ENCODE peak calls at places on chromosomes 1 and 21, in nine cellular contexts. M is retinal pigment epithelial cell, T is A549, U is AG04450, Z is pancreas, B is Peyer's patch, W is cardiac muscle cell, I is body of pancreas, Y is fibroblast of pulmonary artery. O is an unnamed sample.

GRCh38 chr21:16592399-16592798 is 862.6 kb downstream of the USP25 start:
- DNase-seq in M (no peak), T (no peak), U (no peak), Z (no peak), B (no peak), W (no peak), I (no peak), Y (no peak), O (no peak)

GRCh38 chr1:182786223-182787001 is 3.2 kb upstream of the NPL start:
- DNase-seq in M (no peak), T (peak), U (peak), Z (peak), B (peak), W (peak), I (peak), Y (peak), O (no peak)

GRCh38 chr1:6459850-6460265 is 6.1 kb downstream of the TNFRSF25 start:
- DNase-seq in M (no peak), T (no peak), U (no peak), Z (no peak), B (peak), W (no peak), I (no peak), Y (no peak), O (no peak)

GRCh38 chr1:11650331-11650991 is 3.8 kb downstream of the FBXO2 start:
- DNase-seq in M (peak), T (peak), U (peak), Z (peak), B (peak), W (peak), I (peak), Y (peak), O (peak)

GRCh38 chr21:44402323-44403105 is 49.1 kb downstream of the TRPM2 start:
- DNase-seq in M (no peak), T (no peak), U (no peak), Z (no peak), B (no peak), W (no peak), I (no peak), Y (no peak), O (no peak)

GRCh38 chr1:96520542-96520941 is 201.0 kb upstream of the PTBP2 start:
- DNase-seq in M (no peak), T (no peak), U (no peak), Z (no peak), B (no peak), W (peak), I (no peak), Y (peak), O (no peak)

GRCh38 chr1:223504741-223505140 is 111.5 kb downstream of the CCDC185 start:
- DNase-seq in M (peak), T (no peak), U (peak), Z (peak), B (no peak), W (peak), I (peak), Y (peak), O (no peak)

GRCh38 chr1:159802060-159802459 is at the start of gene FCRL6:
- DNase-seq in M (no peak), T (no peak), U (no peak), Z (no peak), B (no peak), W (no peak), I (no peak), Y (no peak), O (no peak)

GRCh38 chr1:86339014-86339413 is 57.1 kb downstream of the ODF2L start:
- DNase-seq in M (no peak), T (no peak), U (no peak), Z (no peak), B (no peak), W (no peak), I (no peak), Y (no peak), O (no peak)

GRCh38 chr1:156259805-156260204 is 11.9 kb upstream of the PAQR6 start:
- DNase-seq in M (no peak), T (no peak), U (no peak), Z (no peak), B (no peak), W (peak), I (no peak), Y (no peak), O (no peak)
- TF ChIP-seq CTCF in M (peak), T (peak), U (peak), Z (no peak), B (no peak), W (peak), I (no peak), Y (peak), O (no peak)

GRCh38 chr1:3482590-3482899 is 28.1 kb downstream of the ARHGEF16 start:
- DNase-seq in M (no peak), T (peak), U (no peak), Z (no peak), B (no peak), W (no peak), I (no peak), Y (no peak), O (no peak)
- TF ChIP-seq CTCF in M (peak), T (no peak), U (peak), Z (no peak), B (peak), W (no peak), I (no peak), Y (no peak), O (no peak)

DNA sequence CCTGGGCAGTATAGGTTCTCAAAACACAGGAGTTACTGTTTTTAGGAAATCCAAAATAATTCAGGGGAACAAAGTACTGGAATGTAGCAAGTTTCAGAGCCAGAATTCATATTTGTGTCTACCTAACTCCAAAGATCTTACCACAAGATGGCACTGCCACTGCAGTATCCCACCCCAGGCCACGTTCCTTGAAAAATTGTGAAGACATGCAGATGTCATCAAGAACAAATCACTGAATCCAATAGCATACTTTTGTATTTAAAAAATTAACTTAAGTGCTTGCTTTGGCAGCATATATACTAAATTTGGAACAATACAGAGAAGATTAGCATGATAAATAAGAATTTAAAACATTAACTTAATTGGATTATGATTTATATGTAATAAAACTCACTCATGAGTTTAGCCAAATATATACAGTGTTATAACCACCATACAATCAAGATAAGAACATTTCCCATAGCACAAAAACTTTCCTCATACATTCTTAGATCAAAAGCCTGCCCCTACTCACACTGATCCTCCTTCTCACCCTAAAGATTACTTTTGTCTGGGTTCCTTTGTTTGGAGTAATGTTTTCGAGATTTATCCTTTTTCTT is 209.9 kb downstream of the FAF1 start:
- DNase-seq in M (no peak), T (peak), U (no peak), Z (no peak), B (no peak), W (peak), I (no peak), Y (peak), O (no peak)
- TF ChIP-seq CTCF in M (peak), T (peak), U (peak), Z (no peak), B (peak), W (peak), I (peak), Y (peak), O (no peak)

GRCh38 chr1:216670118-216670870 is 52.9 kb downstream of the ESRRG start:
- DNase-seq in M (peak), T (peak), U (no peak), Z (no peak), B (no peak), W (peak), I (no peak), Y (peak), O (no peak)
- TF ChIP-seq CTCF in M (peak), T (no peak), U (no peak), Z (no peak), B (no peak), W (no peak), I (no peak), Y (no peak), O (no peak)

GRCh38 chr1:241142493-241142892 is 214.5 kb downstream of the RGS7 start:
- DNase-seq in M (no peak), T (no peak), U (no peak), Z (no peak), B (no peak), W (no peak), I (no peak), Y (no peak), O (no peak)

GRCh38 chr1:241140670-241141069 is 216.3 kb downstream of the RGS7 start:
- DNase-seq in M (no peak), T (no peak), U (no peak), Z (no peak), B (no peak), W (no peak), I (no peak), Y (no peak), O (no peak)

GRCh38 chr1:241136401-241136800 is 220.6 kb downstream of the RGS7 start:
- DNase-seq in M (no peak), T (no peak), U (no peak), Z (no peak), B (no peak), W (no peak), I (no peak), Y (no peak), O (no peak)

GRCh38 chr1:241138248-241138647 is 218.8 kb downstream of the RGS7 start:
- DNase-seq in M (no peak), T (no peak), U (no peak), Z (no peak), B (no peak), W (no peak), I (no peak), Y (no peak), O (no peak)

DNA sequence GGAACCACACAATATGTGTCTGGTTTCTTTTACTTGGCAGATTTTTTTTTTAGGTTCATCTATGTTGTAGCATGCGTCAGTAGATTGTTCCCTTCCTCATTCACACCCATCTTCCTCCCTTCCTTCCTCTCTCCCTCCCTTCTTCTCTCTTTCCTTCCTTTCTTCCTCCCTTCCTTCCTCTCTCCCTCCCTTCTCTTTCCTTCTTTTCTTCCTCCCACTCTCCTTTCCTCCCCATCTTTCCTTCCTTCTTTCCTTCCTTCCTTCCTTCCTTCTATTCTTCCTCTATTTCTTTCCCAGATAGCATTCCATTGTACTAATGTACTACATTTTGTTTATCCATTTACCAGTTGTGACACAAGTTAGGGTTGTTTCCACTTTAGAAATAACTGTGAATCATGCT is 218.0 kb downstream of the RGS7 start:
- DNase-seq in M (no peak), T (no peak), U (no peak), Z (no peak), B (no peak), W (no peak), I (no peak), Y (no peak), O (no peak)
- TF ChIP-seq CTCF in M (no peak), T (no peak), U (no peak), Z (no peak), B (no peak), W (no peak), I (no peak), Y (no peak), O (no peak)

DNA sequence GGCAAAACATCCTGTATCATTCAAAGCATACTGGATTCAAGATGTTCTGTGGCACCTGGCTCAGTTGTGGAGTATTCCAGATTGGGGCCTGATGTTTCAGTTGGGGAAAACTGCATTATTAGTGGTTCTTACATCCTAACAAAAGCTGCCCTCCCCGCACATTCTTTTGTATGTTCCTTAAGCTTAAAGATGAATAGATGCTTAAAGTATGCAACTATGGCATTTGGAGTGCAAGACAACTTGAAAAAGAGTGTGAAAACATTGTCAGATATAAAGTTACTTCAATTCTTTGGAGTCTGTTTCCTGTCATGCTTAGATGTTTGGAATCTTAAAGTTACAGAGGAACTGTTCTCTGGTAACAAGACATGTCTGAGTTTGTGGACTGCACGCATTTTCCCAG is 7.2 kb downstream of the FPGT start:
- DNase-seq in M (no peak), T (no peak), U (peak), Z (no peak), B (no peak), W (no peak), I (no peak), Y (peak), O (no peak)
- TF ChIP-seq CTCF in M (no peak), T (no peak), U (no peak), Z (no peak), B (no peak), W (no peak), I (no peak), Y (no peak), O (no peak)

GRCh38 chr1:101816262-101816661 is 180.5 kb downstream of the OLFM3 start:
- DNase-seq in M (no peak), T (no peak), U (no peak), Z (no peak), B (no peak), W (no peak), I (no peak), Y (no peak), O (no peak)

GRCh38 chr1:101820080-101820479 is 176.6 kb downstream of the OLFM3 start:
- DNase-seq in M (peak), T (no peak), U (no peak), Z (peak), B (no peak), W (peak), I (peak), Y (peak), O (no peak)
- TF ChIP-seq CTCF in M (peak), T (peak), U (peak), Z (peak), B (peak), W (peak), I (peak), Y (peak), O (no peak)

DNA sequence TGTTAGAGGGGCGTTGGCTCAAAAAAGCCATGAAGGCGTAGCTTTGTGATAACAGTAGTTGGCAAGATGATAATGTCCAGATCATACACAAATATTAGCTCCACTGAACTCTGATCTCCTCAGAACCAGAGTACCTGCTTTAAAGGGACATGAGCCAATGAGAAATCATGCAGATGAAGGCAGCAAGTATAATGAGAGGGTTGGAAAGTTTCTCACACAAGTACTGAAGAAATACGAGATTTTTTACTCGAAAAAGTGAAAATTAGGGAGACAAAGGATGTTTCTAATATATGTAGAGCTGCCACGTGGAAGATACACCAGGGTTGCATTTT is 5.6 kb upstream of the ATP1B1 start:
- DNase-seq in M (no peak), T (no peak), U (no peak), Z (no peak), B (no peak), W (no peak), I (no peak), Y (no peak), O (no peak)
- TF ChIP-seq CTCF in M (no peak), T (no peak), U (no peak), Z (no peak), B (no peak), W (no peak), I (no peak), Y (no peak), O (no peak)

DNA sequence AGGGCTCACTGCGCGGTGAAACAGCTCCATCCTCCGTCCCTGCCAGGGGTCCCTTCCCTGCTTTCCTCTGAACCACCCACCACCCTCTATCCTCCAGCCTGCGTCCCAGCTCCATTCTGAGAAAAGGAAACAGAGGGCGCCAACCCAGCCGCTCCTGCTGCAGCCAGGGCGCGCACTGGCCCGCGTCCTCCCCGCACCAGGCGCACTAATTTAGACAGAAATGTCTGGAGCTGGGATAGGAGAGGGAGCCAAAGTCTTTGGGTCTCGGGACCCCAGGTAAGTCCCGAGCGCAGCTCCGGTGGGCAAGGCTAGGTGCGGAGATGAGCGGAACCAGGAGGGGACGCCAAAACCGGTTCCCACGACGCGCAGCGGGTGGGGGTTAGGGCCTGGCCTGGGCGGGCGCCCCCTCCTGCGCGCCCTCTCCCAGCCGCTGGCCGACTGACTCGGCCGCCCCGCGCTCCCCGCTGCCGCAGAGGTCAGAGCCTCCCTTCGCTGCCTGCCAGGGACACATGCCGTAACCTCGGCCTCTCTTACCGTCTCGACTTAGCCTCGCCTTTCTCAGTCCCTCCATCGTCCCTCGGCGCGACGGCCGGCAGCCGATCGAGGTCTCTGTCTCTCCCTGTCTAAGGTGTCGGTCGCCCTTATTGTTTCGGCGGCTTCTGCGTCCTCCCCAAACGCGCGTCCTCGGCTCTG is 2.0 kb downstream of the CAMK2N1 start:
- DNase-seq in M (no peak), T (no peak), U (no peak), Z (no peak), B (no peak), W (peak), I (no peak), Y (peak), O (no peak)
- TF ChIP-seq CTCF in M (no peak), T (peak), U (no peak), Z (no peak), B (no peak), W (peak), I (no peak), Y (no peak), O (no peak)

GRCh38 chr1:229254910-229255541 is 15.9 kb upstream of the RAB4A start:
- DNase-seq in M (no peak), T (no peak), U (no peak), Z (no peak), B (no peak), W (peak), I (peak), Y (peak), O (no peak)
- TF ChIP-seq CTCF in M (peak), T (peak), U (peak), Z (no peak), B (peak), W (peak), I (peak), Y (peak), O (no peak)

O was measured in CD14-positive monocyte.